ENCODE peak calls at places on chromosome 19, in seven cellular contexts. X is WTC11, S is activated T-helper 1 cell treated with Interleukin-2 at 50 U/mL for 16 hours, P is left colon, K is cardiac muscle cell, D is fibroblast of gingiva, U is AG08396. G is an unnamed sample.

GRCh38 chr19:15378529-15379082 is 981 bp downstream of the AKAP8 start:
- DNase-seq in X (no peak), S (peak), P (peak), K (peak), D (peak), U (peak), G (peak)

GRCh38 chr19:51015691-51016267 is 3.7 kb downstream of the KLK10 start:
- DNase-seq in X (no peak), S (no peak), P (no peak), K (no peak), D (no peak), U (no peak), G (no peak)

GRCh38 chr19:42441047-42441440 is 1.7 kb downstream of the CXCL17 start:
- DNase-seq in X (no peak), S (no peak), P (no peak), K (no peak), D (no peak), U (no peak), G (no peak)

GRCh38 chr19:1385816-1386215 is 2.1 kb downstream of the NDUFS7 start:
- DNase-seq in X (no peak), S (no peak), P (no peak), K (no peak), D (no peak), U (no peak), G (no peak)

GRCh38 chr19:43984687-43985000 is 656 bp downstream of the ZNF155 start:
- DNase-seq in X (no peak), S (no peak), P (no peak), K (no peak), D (no peak), U (peak), G (no peak)

GRCh38 chr19:44637390-44637764 is 6.3 kb upstream of the PVR start:
- DNase-seq in X (no peak), S (no peak), P (no peak), K (no peak), D (no peak), U (no peak), G (no peak)

GRCh38 chr19:56404705-56405056 is 549 bp downstream of the ZNF583 start:
- DNase-seq in X (no peak), S (no peak), P (no peak), K (no peak), D (no peak), U (no peak), G (no peak)

GRCh38 chr19:6228523-6229215 is 51.1 kb downstream of the MLLT1 start:
- DNase-seq in X (no peak), S (no peak), P (no peak), K (no peak), D (no peak), U (no peak), G (no peak)

GRCh38 chr19:29524912-29525870 is 603 bp upstream of the VSTM2B start:
- DNase-seq in X (peak), S (no peak), P (no peak), K (no peak), D (no peak), U (no peak), G (no peak)

GRCh38 chr19:48403606-48404005 is 10.1 kb downstream of the GRIN2D start:
- DNase-seq in X (peak), S (no peak), P (peak), K (peak), D (peak), U (peak), G (peak)

GRCh38 chr19:944171-944567 is 18.3 kb downstream of the ARID3A start:
- DNase-seq in X (no peak), S (no peak), P (peak), K (peak), D (no peak), U (no peak), G (no peak)

GRCh38 chr19:40271706-40272105 is 13.4 kb downstream of the AKT2 start:
- DNase-seq in X (no peak), S (no peak), P (no peak), K (no peak), D (no peak), U (no peak), G (no peak)

GRCh38 chr19:40144947-40145748 is 46.1 kb upstream of the MAP3K10 start:
- DNase-seq in X (no peak), S (no peak), P (no peak), K (no peak), D (no peak), U (no peak), G (no peak)

GRCh38 chr19:17469092-17469370 is 1.3 kb upstream of the SLC27A1 start:
- DNase-seq in X (no peak), S (no peak), P (no peak), K (no peak), D (no peak), U (no peak), G (no peak)

GRCh38 chr19:50797429-50798115 is 7.4 kb downstream of the ACP4 start:
- DNase-seq in X (no peak), S (no peak), P (no peak), K (no peak), D (no peak), U (no peak), G (no peak)

GRCh38 chr19:18119243-18120105 is 21.9 kb downstream of the MAST3 start:
- DNase-seq in X (no peak), S (peak), P (no peak), K (no peak), D (no peak), U (no peak), G (no peak)

GRCh38 chr19:18478545-18479311 is 40.8 kb upstream of the ISYNA1 start:
- DNase-seq in X (no peak), S (peak), P (peak), K (peak), D (peak), U (peak), G (no peak)

GRCh38 chr19:29383696-29384095 is 142.1 kb upstream of the VSTM2B start:
- DNase-seq in X (no peak), S (no peak), P (peak), K (no peak), D (no peak), U (no peak), G (no peak)

GRCh38 chr19:7292950-7293794 is 1.0 kb downstream of the INSR start:
- DNase-seq in X (peak), S (no peak), P (peak), K (peak), D (no peak), U (peak), G (peak)

GRCh38 chr19:7904074-7905020 is 670 bp downstream of the MAP2K7 start:
- DNase-seq in X (no peak), S (no peak), P (no peak), K (no peak), D (no peak), U (peak), G (no peak)

GRCh38 chr19:43290568-43291359 is 21.4 kb upstream of the PSG9 start:
- DNase-seq in X (peak), S (no peak), P (no peak), K (peak), D (no peak), U (no peak), G (no peak)

GRCh38 chr19:53892301-53892980 is 10.4 kb downstream of the PRKCG start:
- DNase-seq in X (no peak), S (no peak), P (no peak), K (no peak), D (no peak), U (no peak), G (no peak)

GRCh38 chr19:47049307-47049700 is 880 bp upstream of the TMEM160 start:
- DNase-seq in X (no peak), S (no peak), P (no peak), K (peak), D (peak), U (peak), G (peak)

GRCh38 chr19:12797141-12797587 is 4.4 kb downstream of the PRDX2 start:
- DNase-seq in X (no peak), S (no peak), P (no peak), K (no peak), D (no peak), U (no peak), G (no peak)

GRCh38 chr19:35260694-35261304 is 8.0 kb upstream of the USF2 start:
- DNase-seq in X (peak), S (no peak), P (no peak), K (no peak), D (no peak), U (no peak), G (peak)

GRCh38 chr19:45972944-45973525 is 630 bp downstream of the NOVA2 start:
- DNase-seq in X (peak), S (no peak), P (no peak), K (no peak), D (no peak), U (no peak), G (no peak)

GRCh38 chr19:51143486-51143885 is 1.4 kb downstream of the SIGLEC7 start:
- DNase-seq in X (no peak), S (no peak), P (no peak), K (no peak), D (no peak), U (no peak), G (no peak)

GRCh38 chr19:16886305-16886880 is 2.4 kb upstream of the F2RL3 start:
- DNase-seq in X (no peak), S (no peak), P (no peak), K (peak), D (peak), U (no peak), G (no peak)

G was measured in HAP-1.